ENCODE peak calls at places on chromosomes 13 and 19, in six cellular contexts. P is tibial nerve, V is WERI-Rb-1, L is natural killer cell, K is fibroblast of mammary gland, T is fibroblast of pulmonary artery. E is an unnamed sample.

GRCh38 chr13:51914137-51914493 is 52.3 kb downstream of the CCDC70 start:
- DNase-seq in T (no peak), K (no peak), P (no peak), L (no peak), V (no peak), E (no peak)

GRCh38 chr19:19267305-19267704 is 5.8 kb downstream of the TM6SF2 start:
- DNase-seq in P (no peak), L (no peak), T (no peak), V (no peak), K (no peak), E (no peak)

GRCh38 chr19:48772503-48772953 is 17.2 kb downstream of the FGF21 start:
- DNase-seq in P (no peak), L (no peak), V (no peak), T (no peak), K (peak; percentile 34), E (no peak)

GRCh38 chr13:99310382-99311031 is 3.3 kb upstream of the GPR183 start:
- DNase-seq in K (peak; percentile 93), T (peak; percentile 49), V (no peak), P (no peak), L (no peak), E (no peak)

GRCh38 chr19:19120308-19121156 is 17.7 kb downstream of the TMEM161A start:
- DNase-seq in V (peak; percentile 75), L (no peak), P (no peak), K (peak; percentile 71), T (peak; percentile 82), E (peak; percentile 68)

GRCh38 chr19:48391100-48392005 is at the start of gene KDELR1:
- DNase-seq in P (peak; percentile 54), L (peak; percentile 83), V (peak; percentile 69), T (peak; percentile 75), K (peak; percentile 62), E (peak; percentile 74)

GRCh38 chr13:39329182-39329639 is 273.8 kb downstream of the LHFPL6 start:
- DNase-seq in P (no peak), L (no peak), V (no peak), K (no peak), T (peak; percentile 51), E (no peak)

GRCh38 chr13:49540552-49540951 is 44.8 kb downstream of the PHF11 start:
- DNase-seq in P (no peak), K (peak; percentile 5), T (peak; percentile 79), L (no peak), V (no peak), E (no peak)

GRCh38 chr13:37072024-37072423 is 12.5 kb upstream of the SUPT20H start:
- DNase-seq in T (no peak), K (peak; percentile 4), P (no peak), L (no peak), V (no peak), E (no peak)

GRCh38 chr19:50567052-50567841 is 988 bp downstream of the LRRC4B start:
- DNase-seq in P (no peak), K (no peak), V (peak; percentile 33), L (no peak), T (no peak), E (no peak)

GRCh38 chr13:22793598-22794134 is 387.1 kb upstream of the SGCG start:
- DNase-seq in K (no peak), P (no peak), V (no peak), L (no peak), T (no peak), E (no peak)

GRCh38 chr13:49597043-49597669 is 11.8 kb upstream of the RCBTB1 start:
- DNase-seq in P (no peak), L (no peak), V (no peak), T (no peak), K (no peak), E (no peak)

GRCh38 chr19:46299695-46300094 is 2.9 kb downstream of the HIF3A start:
- DNase-seq in T (no peak), V (no peak), L (no peak), K (no peak), P (no peak), E (no peak)

GRCh38 chr19:2269244-2270156 is 12.5 kb downstream of the PEAK3 start:
- DNase-seq in T (peak; percentile 97), K (peak; percentile 93), L (peak; percentile 99), V (peak; percentile 98), P (peak; percentile 97), E (peak; percentile 98)

GRCh38 chr19:55467236-55468053 is 2.9 kb upstream of the C19orf85 start:
- DNase-seq in T (peak; percentile 82), P (peak; percentile 63), K (peak; percentile 70), L (peak; percentile 76), V (peak; percentile 48), E (peak; percentile 69)

GRCh38 chr19:50460161-50460765 is 16.0 kb upstream of the EMC10 start:
- DNase-seq in L (no peak), P (no peak), K (peak; percentile 53), T (peak; percentile 30), V (no peak), E (peak; percentile 45)

GRCh38 chr19:13983213-13983889 is 22.8 kb downstream of the RFX1 start:
- DNase-seq in P (no peak), V (peak; percentile 85), L (no peak), K (no peak), T (no peak), E (peak; percentile 29)

GRCh38 chr19:48614436-48615144 is at the start of gene FAM83E:
- DNase-seq in T (no peak), K (no peak), P (no peak), V (no peak), L (no peak), E (peak; percentile 37)

GRCh38 chr13:111187879-111188643 is 73.0 kb downstream of the ARHGEF7 start:
- DNase-seq in P (no peak), V (no peak), K (peak; percentile 52), T (no peak), L (no peak), E (peak; percentile 29)

GRCh38 chr19:14395710-14396338 is 14.6 kb downstream of the ADGRE5 start:
- DNase-seq in K (no peak), L (peak; percentile 35), V (no peak), T (no peak), P (no peak), E (no peak)

GRCh38 chr13:72561791-72562190 is 165.6 kb downstream of the MZT1 start:
- DNase-seq in V (no peak), P (no peak), K (no peak), L (no peak), T (no peak), E (no peak)

GRCh38 chr13:55553736-55554135 is 1587.0 kb upstream of the PRR20A start:
- DNase-seq in T (no peak), V (no peak), K (no peak), L (no peak), P (no peak), E (no peak)

GRCh38 chr19:554817-555216 is 11.0 kb downstream of the GZMM start:
- DNase-seq in K (no peak), L (no peak), P (no peak), V (no peak), T (no peak), E (no peak)

GRCh38 chr13:80276371-80277289 is 64.3 kb downstream of the SPRY2 start:
- DNase-seq in P (no peak), K (peak; percentile 7), T (peak; percentile 75), L (no peak), V (no peak), E (no peak)

GRCh38 chr13:26616126-26616525 is 58.6 kb downstream of the WASF3 start:
- DNase-seq in L (no peak), K (peak; percentile 78), P (no peak), T (peak; percentile 13), V (no peak), E (no peak)

GRCh38 chr13:100039740-100040139 is 49.2 kb upstream of the PCCA start:
- DNase-seq in T (no peak), V (no peak), K (no peak), L (no peak), P (no peak), E (no peak)

GRCh38 chr19:49145485-49146407 is 9.4 kb downstream of the HRC start:
- DNase-seq in T (peak; percentile 78), V (peak; percentile 79), P (peak; percentile 64), L (peak; percentile 80), K (peak; percentile 73), E (peak; percentile 89)

GRCh38 chr13:44309771-44310767 is 63.6 kb upstream of the SERP2 start:
- DNase-seq in T (peak; percentile 50), V (no peak), K (peak; percentile 56), L (no peak), P (no peak), E (no peak)

GRCh38 chr13:22061371-22061805 is 390.5 kb downstream of the FGF9 start:
- DNase-seq in P (no peak), K (no peak), T (no peak), L (no peak), V (no peak), E (peak; percentile 76)

GRCh38 chr19:38173324-38174041 is 50.5 kb downstream of the DPF1 start:
- DNase-seq in L (no peak), V (no peak), K (peak; percentile 61), T (peak; percentile 23), P (no peak), E (no peak)

GRCh38 chr19:41427647-41428480 is 690 bp upstream of the B3GNT8 start:
- DNase-seq in V (no peak), K (no peak), L (no peak), P (peak; percentile 30), T (no peak), E (peak; percentile 52)

GRCh38 chr13:73224708-73225107 is 165.9 kb downstream of the KLF5 start:
- DNase-seq in L (no peak), V (no peak), P (no peak), K (peak; percentile 63), T (peak; percentile 39), E (no peak)

GRCh38 chr19:32318884-32319520 is 26.4 kb upstream of the ZNF507 start:
- DNase-seq in L (no peak), P (no peak), K (no peak), V (peak; percentile 64), T (peak; percentile 13), E (peak; percentile 17)
- TF ChIP-seq CTCF in L (no peak), P (no peak), K (peak; percentile 21), V (peak; percentile 71), T (peak; percentile 16), E (no peak)

DNA sequence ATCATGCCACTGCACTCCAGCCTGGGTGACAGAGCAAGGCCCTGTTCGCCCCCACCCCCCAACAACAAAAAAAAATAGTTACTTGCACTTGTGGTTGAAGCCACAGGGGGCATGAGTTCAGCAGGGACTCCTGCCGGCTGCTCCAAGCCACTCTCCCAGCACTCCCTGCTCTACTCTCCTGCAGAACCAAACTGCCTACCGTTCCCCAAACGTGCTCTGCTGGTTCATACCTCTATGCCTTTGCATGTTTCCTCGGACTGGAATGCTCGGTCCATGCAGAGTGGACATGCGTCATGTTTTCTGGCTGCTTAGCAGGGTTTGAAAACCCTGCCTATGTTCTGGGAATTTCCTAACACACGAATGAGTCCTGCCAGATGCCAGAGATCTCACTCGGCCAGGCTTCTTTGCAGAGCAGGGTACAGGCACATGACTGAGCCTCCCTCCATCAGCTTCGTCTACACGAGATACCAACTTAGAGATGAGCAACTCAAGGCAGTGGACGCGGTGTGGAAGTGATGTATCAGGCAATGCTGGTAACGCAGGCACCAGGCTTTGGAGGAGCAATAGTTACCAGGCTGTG is 8.5 kb upstream of the SLC25A15 start:
- DNase-seq in T (peak; percentile 6), V (no peak), K (no peak), P (no peak), L (no peak), E (no peak)
- TF ChIP-seq CTCF in T (no peak), V (peak; percentile 3), K (no peak), P (no peak), L (no peak), E (no peak)

GRCh38 chr19:8251025-8251472 is 41.9 kb downstream of the CERS4 start:
- DNase-seq in L (no peak), P (peak; percentile 63), T (peak; percentile 27), K (peak; percentile 56), V (no peak), E (no peak)
- TF ChIP-seq CTCF in L (no peak), P (no peak), T (no peak), K (peak; percentile 1), V (no peak), E (no peak)

GRCh38 chr13:65985632-65986031 is 1244.5 kb downstream of the PCDH9 start:
- DNase-seq in L (no peak), K (no peak), V (peak; percentile 6), T (no peak), P (no peak), E (no peak)
- TF ChIP-seq CTCF in L (no peak), K (no peak), V (no peak), T (no peak), P (no peak), E (no peak)